ENCODE peak calls at places on chromosomes 13 and 19, in nine cellular contexts. Z, Q, M, C, W, N, V, A and S are unnamed samples. For H3K4me1, the result is how much of the 10 kb centered on the place peaks cover.

GRCh38 chr13:44155422-44156293 is 218.0 kb upstream of the SERP2 start:
- DNase-seq in M (no peak), C (peak), Z (peak), V (peak), N (no peak), W (peak), Q (peak), A (peak), S (no peak)

GRCh38 chr19:40191836-40192646 is 815 bp downstream of the MAP3K10 start:
- DNase-seq in V (peak), Z (peak), N (no peak), M (peak), C (peak), Q (no peak), W (peak), A (peak), S (peak)

GRCh38 chr19:945401-946252 is 19.8 kb downstream of the ARID3A start:
- DNase-seq in C (no peak), Z (no peak), A (no peak), V (no peak), W (no peak), N (no peak), Q (no peak), M (no peak), S (no peak)

GRCh38 chr19:53881482-53882390 is at the start of gene PRKCG:
- DNase-seq in Q (no peak), M (peak), W (peak), N (peak), A (no peak), V (no peak), Z (no peak), C (no peak), S (peak)

GRCh38 chr19:44092108-44092507 is 2.1 kb upstream of the ZNF224 start:
- DNase-seq in V (no peak), A (no peak), C (no peak), N (no peak), M (no peak), W (no peak), Z (no peak), Q (no peak), S (no peak)

GRCh38 chr13:46982856-46983582 is 86.2 kb upstream of the HTR2A start:
- DNase-seq in C (no peak), Q (no peak), W (no peak), N (no peak), Z (no peak), V (no peak), A (no peak), M (no peak), S (no peak)

GRCh38 chr19:46466536-46467199 is 4.7 kb downstream of the PNMA8A start:
- DNase-seq in M (no peak), A (peak), N (no peak), C (peak), Z (peak), W (peak), Q (peak), V (peak), S (peak)

GRCh38 chr19:4122480-4122879 is 1.4 kb downstream of the MAP2K2 start:
- DNase-seq in Q (no peak), M (no peak), Z (no peak), V (no peak), C (no peak), N (no peak), A (no peak), W (no peak), S (no peak)

GRCh38 chr13:36888645-36889044 is 31.4 kb downstream of the SMAD9 start:
- DNase-seq in C (no peak), N (no peak), V (no peak), W (no peak), A (no peak), Q (no peak), Z (no peak), M (no peak), S (no peak)

GRCh38 chr13:110676057-110676510 is 29.8 kb downstream of the CARS2 start:
- DNase-seq in N (no peak), Q (no peak), C (no peak), V (no peak), M (no peak), Z (no peak), A (no peak), W (peak), S (no peak)

GRCh38 chr19:6464070-6464873 is at the start of gene CRB3:
- DNase-seq in C (no peak), Z (no peak), V (no peak), W (peak), Q (no peak), A (no peak), M (peak), N (peak), S (peak)

GRCh38 chr19:49978324-49978723 is 17.4 kb upstream of the SIGLEC11 start:
- DNase-seq in A (no peak), Q (no peak), W (no peak), Z (no peak), V (no peak), M (no peak), N (no peak), C (no peak), S (no peak)
- H3K4me1 ChIP-seq in A (under half), Q (under half), W (under half), Z (under half), V (under half), M (under half), N (under half), C (under half), S (under half)

GRCh38 chr13:77741587-77741972 is 44.1 kb downstream of the SLAIN1 start:
- DNase-seq in M (no peak), Q (no peak), N (no peak), V (no peak), W (no peak), A (no peak), C (no peak), Z (no peak), S (no peak)

GRCh38 chr13:77740097-77740496 is 42.6 kb downstream of the SLAIN1 start:
- DNase-seq in V (no peak), M (no peak), Z (no peak), A (no peak), W (no peak), C (no peak), Q (no peak), N (no peak), S (no peak)

GRCh38 chr13:77737583-77738200 is 40.2 kb downstream of the SLAIN1 start:
- DNase-seq in V (no peak), Z (no peak), W (no peak), C (no peak), N (no peak), A (no peak), M (no peak), Q (no peak), S (no peak)

GRCh38 chr13:77745784-77746183 is 48.3 kb downstream of the SLAIN1 start:
- DNase-seq in V (no peak), C (no peak), N (no peak), A (no peak), Z (no peak), Q (no peak), M (no peak), W (no peak), S (no peak)

DNA sequence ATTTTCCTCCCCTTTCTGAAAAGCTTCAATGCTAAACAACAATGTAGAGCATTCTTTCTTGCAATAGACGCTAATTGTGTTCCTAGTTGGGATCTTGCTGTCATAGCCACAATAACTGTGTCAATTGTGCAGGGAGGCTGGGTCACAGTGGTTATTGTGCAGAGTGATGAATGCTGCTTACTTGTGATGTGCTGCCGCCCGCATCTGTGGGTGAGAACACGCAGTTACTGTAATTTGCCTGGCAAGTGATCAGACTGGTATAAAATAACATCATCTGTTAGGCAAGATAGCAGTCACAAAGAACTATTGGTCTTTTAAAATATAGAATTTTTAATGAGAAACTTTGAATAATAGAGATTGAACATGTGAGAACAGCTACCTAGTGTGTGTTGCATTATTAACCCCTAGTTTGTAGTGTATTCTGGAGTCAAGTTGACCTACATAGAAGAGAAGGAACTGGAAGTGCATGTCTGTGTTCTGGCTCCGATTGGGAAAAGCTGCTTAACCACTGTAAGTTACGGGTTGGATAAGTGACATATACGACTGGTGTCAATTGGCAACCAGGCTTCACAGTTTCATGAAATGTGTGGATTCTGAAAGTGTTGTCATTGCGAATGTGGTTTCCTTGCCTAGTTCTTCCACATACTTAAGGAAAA is 43.6 kb downstream of the SLAIN1 start:
- DNase-seq in V (no peak), M (no peak), N (no peak), C (no peak), W (no peak), Q (no peak), Z (no peak), A (no peak), S (no peak)
- H3K4me3 ChIP-seq in V (no peak), M (no peak), N (no peak), C (no peak), W (no peak), Q (no peak), Z (no peak), A (no peak), S (no peak)

GRCh38 chr13:99228737-99229691 is 28.4 kb downstream of the UBAC2 start:
- DNase-seq in M (no peak), N (no peak), C (peak), Q (no peak), Z (no peak), A (peak), W (no peak), V (no peak), S (no peak)

GRCh38 chr13:99225078-99225477 is 24.4 kb downstream of the UBAC2 start:
- DNase-seq in W (no peak), Z (no peak), A (no peak), Q (no peak), C (no peak), M (no peak), V (no peak), N (no peak), S (no peak)

GRCh38 chr13:99226493-99226892 is 25.8 kb downstream of the UBAC2 start:
- DNase-seq in C (no peak), N (no peak), Q (no peak), Z (no peak), A (peak), M (no peak), W (no peak), V (no peak), S (no peak)

GRCh38 chr13:99227909-99228688 is 27.4 kb downstream of the UBAC2 start:
- DNase-seq in N (no peak), V (no peak), C (no peak), A (no peak), M (no peak), Q (no peak), W (no peak), Z (peak), S (no peak)

DNA sequence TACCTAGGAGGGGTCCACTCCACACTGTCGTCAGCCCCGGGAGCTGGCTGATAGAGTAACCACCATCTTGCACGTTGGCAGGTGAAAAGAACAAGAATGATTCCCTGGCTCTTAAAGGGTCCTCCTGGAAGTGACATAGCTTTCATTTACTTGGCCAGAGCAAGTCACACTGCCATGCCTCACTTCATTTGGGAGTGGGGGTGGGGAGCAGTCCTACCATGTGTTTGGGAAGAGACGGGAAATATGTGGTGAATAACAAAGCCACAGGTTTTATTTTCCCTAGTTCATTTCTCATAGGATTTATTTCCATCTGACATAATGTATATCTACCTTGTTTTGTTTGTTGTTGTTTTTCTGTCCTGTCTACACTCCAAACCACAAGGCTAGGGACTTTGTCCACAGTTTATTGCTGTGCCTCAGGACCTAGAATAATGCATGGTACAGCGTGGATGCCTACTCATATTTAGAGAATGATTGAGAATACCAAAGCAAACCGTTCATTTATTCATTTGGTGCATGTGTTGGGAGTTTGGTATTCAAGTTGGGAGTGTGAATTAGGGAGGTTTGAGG is 26.8 kb downstream of the UBAC2 start:
- DNase-seq in M (no peak), V (no peak), Q (no peak), A (no peak), W (no peak), C (no peak), Z (no peak), N (no peak), S (no peak)
- H3K4me1 ChIP-seq in M (under half), V (under half), Q (under half), A (under half), W (under half), C (under half), Z (under half), N (half or more), S (under half)

DNA sequence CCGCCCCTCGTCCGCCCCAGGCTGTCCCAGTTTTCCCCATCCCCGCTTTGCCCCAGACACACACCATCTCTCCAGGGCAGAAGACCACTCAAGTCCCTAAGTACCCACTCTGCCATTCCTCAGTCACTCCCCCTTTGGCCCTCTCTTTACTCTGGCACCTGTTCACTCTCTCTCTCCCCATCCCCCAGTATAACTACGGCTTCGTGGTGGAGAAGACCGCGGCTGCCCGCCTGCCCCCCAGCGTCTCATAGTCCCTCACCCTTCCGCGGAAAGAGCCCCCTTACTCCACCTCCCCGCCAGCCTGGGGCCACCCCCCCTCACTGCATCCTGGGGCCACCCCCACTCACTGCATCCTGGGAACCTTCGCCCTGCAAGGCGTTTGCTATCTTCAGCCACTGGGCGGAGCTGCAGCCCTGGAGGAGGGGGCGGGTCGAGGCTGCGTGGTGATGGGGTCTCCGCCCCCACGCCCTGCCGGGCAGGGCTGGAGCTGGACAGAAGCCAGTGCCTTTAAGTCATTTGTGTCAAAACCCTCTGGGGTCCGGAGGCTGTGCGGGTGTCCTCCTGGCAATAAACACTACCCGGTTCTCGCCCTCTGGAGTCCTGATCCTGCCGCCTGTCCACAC is 5.0 kb downstream of the MVB12A start:
- DNase-seq in C (peak), W (no peak), V (peak), M (no peak), Q (no peak), Z (peak), A (no peak), N (no peak), S (no peak)
- H3K4me3 ChIP-seq in C (no peak), W (no peak), V (peak), M (no peak), Q (no peak), Z (no peak), A (no peak), N (no peak), S (no peak)